ENCODE peak calls at places on chromosomes 11 and 22, in four cellular contexts. J is A549, N is GM12878, T is HepG2. B is an unnamed sample.

GRCh38 chr11:66914505-66914904 is 43.7 kb downstream of the PC start:
- DNase-seq in N (no peak), J (no peak), T (no peak), B (no peak)

GRCh38 chr11:6319879-6320410 is 356 bp downstream of the CAVIN3 start:
- DNase-seq in J (peak), T (no peak), N (no peak), B (peak)

GRCh38 chr22:35837328-35837727 is 119.7 kb downstream of the APOL5 start:
- DNase-seq in N (no peak), J (no peak), T (no peak), B (no peak)

GRCh38 chr11:128643661-128644060 is 50.2 kb upstream of the FLI1 start:
- DNase-seq in T (no peak), J (no peak), N (no peak), B (no peak)

GRCh38 chr11:129645943-129646342 is 169.7 kb upstream of the TMEM45B start:
- DNase-seq in J (no peak), N (no peak), T (no peak), B (no peak)

GRCh38 chr11:71138737-71139425 is 113.5 kb downstream of the SHANK2 start:
- DNase-seq in N (no peak), T (no peak), J (no peak), B (no peak)

GRCh38 chr22:36134167-36134566 is 26.4 kb downstream of the APOL3 start:
- DNase-seq in N (no peak), T (no peak), J (no peak), B (no peak)

GRCh38 chr11:9527481-9528140 is 45.9 kb upstream of the WEE1 start:
- DNase-seq in T (no peak), N (no peak), J (peak), B (no peak)

GRCh38 chr22:27507935-27508504 is 293.5 kb downstream of the MN1 start:
- DNase-seq in T (no peak), N (no peak), J (no peak), B (no peak)

GRCh38 chr11:132300283-132300682 is 929.9 kb downstream of the NTM start:
- DNase-seq in J (no peak), T (no peak), N (no peak), B (no peak)

GRCh38 chr11:118913411-118914125 is 12.2 kb downstream of the BCL9L start:
- DNase-seq in J (no peak), T (no peak), N (no peak), B (no peak)

GRCh38 chr22:42412744-42413220 is 19.4 kb downstream of the NFAM1 start:
- DNase-seq in J (no peak), T (no peak), N (no peak), B (peak)

GRCh38 chr11:8732748-8733241 is 50.2 kb downstream of the RPL27A start:
- DNase-seq in N (no peak), T (no peak), J (no peak), B (no peak)

GRCh38 chr22:19621372-19622060 is 92.8 kb upstream of the SEPTIN5 start:
- DNase-seq in T (no peak), N (no peak), J (no peak), B (no peak)

GRCh38 chr22:26587991-26588613 is 1.8 kb downstream of the TPST2 start:
- DNase-seq in T (no peak), N (no peak), J (no peak), B (no peak)

GRCh38 chr11:93719310-93719709 is 22.0 kb downstream of the TAF1D start:
- DNase-seq in N (no peak), J (no peak), T (no peak), B (no peak)

GRCh38 chr11:74269161-74269809 is 42.2 kb downstream of the P4HA3 start:
- DNase-seq in J (peak), N (no peak), T (no peak), B (no peak)

GRCh38 chr22:37560682-37561208 is 465 bp downstream of the CDC42EP1 start:
- DNase-seq in T (no peak), N (no peak), J (no peak), B (peak)

GRCh38 chr11:85182437-85183109 is 444.6 kb downstream of the DLG2 start:
- DNase-seq in J (peak), T (peak), N (no peak), B (peak)

GRCh38 chr11:64759722-64760719 is at the start of gene PYGM:
- DNase-seq in T (no peak), J (no peak), N (no peak), B (peak)

GRCh38 chr11:65274734-65275682 is 13.2 kb downstream of the POLA2 start:
- DNase-seq in T (peak), J (peak), N (no peak), B (peak)

GRCh38 chr11:32109138-32109537 is 18.3 kb downstream of the RCN1 start:
- DNase-seq in J (no peak), N (no peak), T (no peak), B (no peak)

DNA sequence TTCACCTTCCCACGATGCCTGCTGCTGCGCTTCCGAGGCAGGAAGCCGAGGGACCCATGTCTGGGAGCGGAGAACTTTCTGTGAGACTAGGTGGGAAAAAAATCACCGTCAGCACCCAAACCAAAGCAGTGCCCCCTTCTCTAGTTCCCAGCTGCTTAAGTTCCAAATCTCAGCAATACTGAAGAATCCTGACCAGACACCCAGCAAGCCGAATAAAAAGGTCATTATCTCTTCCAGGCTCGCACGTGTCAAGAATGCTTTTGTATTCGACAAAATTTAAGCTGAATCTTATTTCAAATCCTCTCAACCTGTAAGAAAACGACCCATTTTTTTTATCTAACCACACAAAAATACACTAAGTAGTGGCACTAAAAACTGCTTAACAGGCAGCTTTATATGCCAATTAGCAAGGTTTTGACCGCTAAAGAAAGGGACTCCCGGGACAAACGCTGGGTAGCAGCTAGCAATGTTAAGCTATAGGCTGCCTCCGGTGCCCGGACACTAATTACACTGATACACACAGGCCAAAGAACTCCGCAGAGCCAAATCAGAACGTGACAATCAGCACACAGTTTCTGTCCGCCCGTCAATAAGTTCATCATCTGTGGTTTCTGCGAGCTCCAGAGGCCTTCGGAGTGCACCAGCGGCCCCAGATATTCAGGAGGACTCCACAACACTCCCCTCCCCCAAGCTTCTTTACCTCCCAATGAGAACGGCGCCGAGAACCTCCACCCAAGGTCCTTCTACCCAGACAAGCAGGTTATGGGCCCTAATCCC is 728 bp downstream of the RPL3 start:
- DNase-seq in T (no peak), N (no peak), J (no peak), B (no peak)
- TF ChIP-seq POLR2AphosphoS2 in T (no peak), N (no peak), J (no peak), B (no peak)

DNA sequence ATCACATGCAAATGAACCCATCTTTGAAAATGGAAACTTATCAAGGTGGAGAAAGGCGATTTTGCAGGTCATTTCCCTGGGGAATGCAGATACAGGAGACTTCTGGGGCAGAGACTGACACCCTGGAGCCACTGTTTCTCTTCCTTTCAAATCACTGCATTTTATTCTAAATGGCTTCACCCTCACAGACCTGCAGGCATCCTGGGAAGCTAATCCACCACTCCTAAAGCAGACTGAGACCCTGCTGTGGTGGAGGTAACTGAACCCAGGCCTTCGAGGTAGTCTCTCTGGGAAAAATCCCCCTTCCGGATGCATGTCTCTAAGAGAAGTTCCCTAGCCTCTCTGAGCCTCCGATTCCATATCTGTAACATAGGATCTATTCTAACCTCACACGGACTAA is 20.9 kb upstream of the CSNK2A3 start:
- DNase-seq in N (no peak), T (no peak), J (no peak), B (no peak)
- TF ChIP-seq HDAC2 in N (no peak), T (no peak), J (no peak), B (no peak)

DNA sequence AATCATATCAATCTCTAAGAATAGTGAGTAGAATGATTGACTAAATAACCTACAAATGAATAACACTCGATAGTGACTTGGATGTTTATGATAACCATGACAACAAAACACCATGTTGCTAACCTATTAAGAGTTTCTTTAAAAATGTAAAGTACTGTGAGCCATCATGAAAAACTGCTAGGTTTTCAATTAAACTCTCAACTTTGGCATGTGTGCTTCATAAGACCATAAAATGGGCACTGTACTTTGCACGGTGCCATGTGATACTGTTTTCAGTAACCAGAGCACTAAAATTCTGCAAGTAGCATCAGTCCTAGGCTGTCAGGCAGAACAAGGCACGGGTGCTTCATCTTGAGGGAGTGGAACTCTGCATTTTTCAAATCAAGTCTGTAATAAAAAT is 96.2 kb upstream of the TRIM77 start:
- DNase-seq in J (no peak), T (no peak), N (no peak), B (no peak)
- TF ChIP-seq POLR2AphosphoS2 in J (no peak), T (no peak), N (no peak), B (no peak)

GRCh38 chr11:60791534-60791933 is 6.4 kb downstream of the MS4A10 start:
- DNase-seq in T (no peak), J (no peak), N (no peak), B (no peak)

GRCh38 chr11:60790726-60791125 is 5.6 kb downstream of the MS4A10 start:
- DNase-seq in J (no peak), N (no peak), T (no peak), B (no peak)

GRCh38 chr11:60786811-60787567 is 1.9 kb downstream of the MS4A10 start:
- DNase-seq in J (peak), T (no peak), N (no peak), B (no peak)

GRCh38 chr11:60785806-60786361 is 751 bp downstream of the MS4A10 start:
- DNase-seq in N (no peak), J (no peak), T (no peak), B (no peak)

DNA sequence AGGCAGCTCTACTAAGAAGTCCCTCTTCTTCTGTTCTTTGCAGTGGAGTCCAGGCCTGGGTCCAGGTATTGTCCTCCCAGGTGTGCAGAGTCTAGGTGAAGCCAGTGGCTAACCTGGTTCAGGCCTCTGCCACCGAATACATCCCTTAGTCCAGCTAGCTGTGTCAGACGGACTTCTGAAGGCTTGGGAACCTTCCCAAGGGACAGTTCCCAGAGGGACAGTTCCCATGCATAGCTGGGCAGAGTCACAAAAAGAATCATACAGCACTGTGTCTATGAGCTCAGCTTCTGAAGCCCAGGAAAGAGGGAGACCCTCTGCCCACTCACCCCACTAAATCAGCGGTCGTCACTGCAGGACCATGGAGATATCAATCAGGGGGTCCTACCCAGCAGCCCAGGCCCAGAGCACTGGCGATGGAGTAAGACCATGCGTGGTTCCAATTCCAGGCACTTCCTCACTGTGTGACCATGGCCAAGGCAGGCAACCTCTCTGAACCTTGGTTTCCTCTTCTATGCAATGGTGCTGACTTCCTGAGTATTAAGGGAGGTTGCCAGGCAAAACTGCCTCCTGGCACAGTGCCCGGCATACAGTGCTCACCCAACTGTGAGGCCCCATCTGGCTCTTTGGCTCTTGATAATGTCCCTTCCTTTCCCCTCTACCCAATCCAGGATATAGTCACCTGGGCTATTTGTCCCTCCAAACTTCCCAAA is 3.4 kb downstream of the MS4A10 start:
- DNase-seq in J (no peak), T (no peak), N (no peak), B (no peak)
- TF ChIP-seq HDAC2 in J (no peak), T (no peak), N (no peak), B (no peak)

GRCh38 chr11:23079382-23079813 is 219.1 kb upstream of the CCDC179 start:
- DNase-seq in T (no peak), J (no peak), N (no peak), B (no peak)

GRCh38 chr11:23078289-23078971 is 218.2 kb upstream of the CCDC179 start:
- DNase-seq in T (no peak), N (no peak), J (no peak), B (no peak)
- TF ChIP-seq POLR2AphosphoS2 in T (no peak), N (no peak), J (no peak), B (no peak)

GRCh38 chr11:116607027-116607426 is 165.8 kb downstream of the BUD13 start:
- DNase-seq in J (no peak), N (no peak), T (no peak), B (no peak)
- TF ChIP-seq HDAC2 in J (no peak), N (no peak), T (no peak), B (no peak)

B was measured in K562.